ENCODE peak calls at places on chromosomes 16 and 17, in four cellular contexts. O is amygdala, F is T follicular helper cell, N is GM10248. T is an unnamed sample.

GRCh38 chr16:72805486-72805885 is 242.4 kb downstream of the ZFHX3 start:
- DNase-seq in O (no peak), F (no peak), N (no peak), T (no peak)

GRCh38 chr16:31265329-31266245 is 5.8 kb downstream of the ITGAM start:
- DNase-seq in O (no peak), F (no peak), N (peak; percentile 87), T (peak; percentile 18)

GRCh38 chr17:27490391-27490790 is 34.1 kb downstream of the KSR1 start:
- DNase-seq in O (no peak), F (no peak), N (no peak), T (no peak)

GRCh38 chr17:65328567-65328966 is 191.4 kb downstream of the RGS9 start:
- DNase-seq in O (no peak), F (no peak), N (no peak), T (no peak)

GRCh38 chr16:81846105-81846504 is 67.0 kb downstream of the PLCG2 start:
- DNase-seq in O (no peak), F (no peak), N (no peak), T (no peak)

GRCh38 chr16:54050281-54051210 is 236.0 kb downstream of the IRX3 start:
- DNase-seq in O (no peak), F (no peak), N (no peak), T (no peak)

GRCh38 chr17:72539981-72540897 is 419.4 kb downstream of the SOX9 start:
- DNase-seq in O (peak; percentile 35), F (peak; percentile 10), N (peak; percentile 89), T (peak; percentile 29)

GRCh38 chr17:6475411-6475810 is 31.2 kb downstream of the PIMREG start:
- DNase-seq in O (no peak), F (no peak), N (no peak), T (no peak)

GRCh38 chr17:27038676-27039075 is 255.2 kb upstream of the WSB1 start:
- DNase-seq in O (no peak), F (no peak), N (no peak), T (no peak)

GRCh38 chr16:85819245-85819644 is 19.8 kb downstream of the COX4I1 start:
- DNase-seq in O (no peak), F (peak; percentile 73), N (peak; percentile 85), T (peak; percentile 66)

T was measured in T-helper 1 cell.